ENCODE peak calls at places on chromosomes 1 and 21, in ten cellular contexts. E is body of pancreas, S is bronchial epithelial cell, B is psoas muscle, G is endothelial cell, R is epithelial cell of esophagus, J is GM12864, A is tibial nerve, Z is hepatocyte, Y is fibroblast of mammary gland. P is an unnamed sample.
A peak's percentile ranks its signal among the peaks of the same experiment; 100 is the strongest.

GRCh38 chr1:18178125-18178524 is 70.5 kb downstream of the IGSF21 start:
- DNase-seq in J (no peak), A (no peak), G (no peak), E (peak; percentile 15), Z (no peak), S (no peak), B (no peak), Y (no peak), R (no peak), P (no peak)

GRCh38 chr21:38807481-38807880 is 1.8 kb downstream of the ETS2 start:
- DNase-seq in Y (no peak), J (no peak), G (no peak), Z (no peak), E (no peak), B (no peak), R (no peak), S (no peak), A (no peak), P (no peak)

GRCh38 chr1:110216116-110216515 is 6.0 kb downstream of the KCNC4 start:
- DNase-seq in J (no peak), Y (no peak), S (no peak), Z (no peak), E (no peak), R (no peak), G (no peak), A (no peak), B (no peak), P (no peak)

GRCh38 chr1:227893696-227894305 is 53.9 kb downstream of the WNT9A start:
- DNase-seq in E (peak; percentile 1), G (peak; percentile 0), J (no peak), Y (no peak), S (no peak), A (peak; percentile 4), B (peak; percentile 38), Z (no peak), R (no peak), P (peak; percentile 4)

GRCh38 chr21:28550057-28550825 is 442.4 kb downstream of the LTN1 start:
- DNase-seq in Z (no peak), J (no peak), B (no peak), R (no peak), G (no peak), S (no peak), A (no peak), E (no peak), Y (peak; percentile 28), P (no peak)

GRCh38 chr1:198858026-198858425 is 219.2 kb downstream of the PTPRC start:
- DNase-seq in A (no peak), G (no peak), B (no peak), S (no peak), Z (no peak), R (no peak), J (no peak), E (no peak), Y (no peak), P (no peak)

GRCh38 chr1:110262846-110263631 is 52.9 kb downstream of the KCNC4 start:
- DNase-seq in Y (no peak), R (no peak), E (no peak), J (no peak), B (no peak), Z (no peak), A (no peak), S (no peak), G (peak; percentile 22), P (no peak)

GRCh38 chr1:112925015-112925414 is 31.0 kb downstream of the SLC16A1 start:
- DNase-seq in E (no peak), R (no peak), B (no peak), J (no peak), Y (no peak), S (no peak), A (no peak), G (no peak), Z (no peak), P (no peak)

DNA sequence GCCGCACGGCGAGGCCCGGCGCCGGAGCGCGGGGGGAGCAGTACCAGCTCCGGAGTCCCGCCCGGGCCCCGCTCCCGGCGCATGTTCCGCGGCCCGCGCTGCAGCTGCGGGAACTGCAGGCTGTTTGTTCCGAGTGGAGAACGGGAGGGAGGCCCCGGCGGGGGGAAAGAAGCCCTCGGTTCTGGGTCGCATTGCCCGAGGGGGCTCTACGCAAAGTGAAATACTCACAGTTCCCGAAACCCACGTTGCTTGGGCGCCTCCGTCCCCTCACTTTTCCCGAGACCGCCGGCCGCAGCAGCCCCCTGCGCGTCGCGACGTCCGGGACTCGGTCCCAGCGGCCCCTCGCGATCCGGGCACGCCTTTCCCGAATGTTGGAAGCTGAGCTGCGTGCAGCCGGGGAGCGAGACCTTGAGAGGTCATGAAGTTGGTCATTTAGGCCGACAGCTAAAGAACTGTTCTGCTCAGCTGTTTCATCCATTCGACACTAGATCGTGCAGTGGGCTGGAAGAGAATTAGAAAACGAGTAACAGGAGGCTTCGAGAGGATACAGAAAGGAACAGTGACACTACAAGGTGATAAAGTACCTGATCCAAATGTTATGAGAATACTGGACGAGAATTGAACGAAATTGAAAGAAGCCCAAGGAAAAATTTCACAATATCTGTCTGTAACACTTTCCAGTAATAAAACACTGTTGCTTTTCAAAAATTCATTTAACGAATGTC is 596 bp upstream of the LIN9 start:
- DNase-seq in J (no peak), R (no peak), G (no peak), Z (no peak), S (no peak), E (peak; percentile 4), Y (peak; percentile 21), B (no peak), A (no peak), P (no peak)
- TF ChIP-seq CTCF in J (no peak), R (peak; percentile 22), G (no peak), Z (no peak), S (peak; percentile 24), E (peak; percentile 37), Y (no peak), B (no peak), A (peak; percentile 54), P (peak; percentile 25)

GRCh38 chr1:107141491-107142369 is 891 bp downstream of the NTNG1 start:
- DNase-seq in Z (peak; percentile 73), B (peak; percentile 47), G (peak; percentile 28), E (no peak), S (peak; percentile 71), A (no peak), J (no peak), R (peak; percentile 68), Y (peak; percentile 69), P (peak; percentile 12)
- TF ChIP-seq CTCF in Z (peak; percentile 85), B (peak; percentile 61), G (peak; percentile 97), E (peak; percentile 53), S (peak; percentile 40), A (peak; percentile 49), J (peak; percentile 45), R (peak; percentile 56), Y (peak; percentile 58), P (peak; percentile 87)

GRCh38 chr1:193069748-193070394 is 10.5 kb downstream of the RO60 start:
- DNase-seq in B (no peak), G (no peak), Z (no peak), R (peak; percentile 22), S (no peak), Y (peak; percentile 29), J (no peak), E (no peak), A (no peak), P (no peak)
- TF ChIP-seq CTCF in B (no peak), G (peak; percentile 66), Z (peak; percentile 15), R (peak; percentile 40), S (peak; percentile 37), Y (peak; percentile 50), J (peak; percentile 65), E (no peak), A (no peak), P (peak; percentile 41)

DNA sequence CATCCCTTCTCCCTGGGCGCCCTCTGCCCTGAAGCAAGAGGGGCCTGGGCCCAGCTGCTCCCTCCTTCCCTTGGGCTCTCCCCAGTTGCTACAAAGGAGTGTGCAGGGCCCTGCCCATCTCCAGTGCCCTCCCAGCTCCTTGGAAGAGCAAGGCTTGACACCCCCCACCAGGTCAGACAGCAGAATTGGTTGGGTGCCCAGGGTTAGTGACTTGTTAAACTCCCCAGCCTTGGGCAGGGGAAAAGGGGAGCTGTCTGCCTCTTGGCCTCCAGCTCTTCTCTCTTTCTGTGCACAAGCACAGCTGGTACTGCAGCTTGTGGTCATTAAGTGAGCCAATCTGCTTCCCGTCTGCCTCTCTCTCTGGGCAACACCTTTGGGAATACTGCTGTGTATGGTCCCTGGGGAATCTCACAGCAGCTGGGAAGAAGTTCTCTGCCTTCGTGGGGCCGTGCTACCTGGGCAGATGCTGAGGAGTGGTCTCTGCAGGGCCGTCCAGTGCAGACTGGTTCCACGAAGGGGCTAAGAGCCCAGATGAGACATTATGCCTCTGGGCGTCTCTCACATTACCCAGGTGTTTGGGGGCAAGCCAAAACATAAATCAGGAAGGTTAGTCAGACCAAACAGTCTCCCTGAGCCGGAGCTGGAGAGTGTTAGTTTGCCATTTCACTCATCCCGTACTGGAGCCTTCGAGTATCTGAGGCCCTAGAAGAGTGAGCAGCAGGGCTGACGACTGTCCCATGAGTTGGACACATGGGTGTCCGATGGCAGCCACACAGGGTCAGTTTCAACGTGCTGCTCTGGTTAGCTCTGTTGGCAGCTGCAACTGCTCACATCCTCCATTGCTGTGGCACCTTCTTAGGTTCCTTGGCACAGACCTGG is 37.3 kb downstream of the TMEM53 start:
- DNase-seq in E (no peak), Z (no peak), R (peak; percentile 84), J (no peak), A (no peak), G (no peak), Y (peak; percentile 82), S (peak; percentile 84), B (peak; percentile 59), P (no peak)
- TF ChIP-seq CTCF in E (no peak), Z (no peak), R (no peak), J (no peak), A (no peak), G (no peak), Y (no peak), S (no peak), B (no peak), P (no peak)

DNA sequence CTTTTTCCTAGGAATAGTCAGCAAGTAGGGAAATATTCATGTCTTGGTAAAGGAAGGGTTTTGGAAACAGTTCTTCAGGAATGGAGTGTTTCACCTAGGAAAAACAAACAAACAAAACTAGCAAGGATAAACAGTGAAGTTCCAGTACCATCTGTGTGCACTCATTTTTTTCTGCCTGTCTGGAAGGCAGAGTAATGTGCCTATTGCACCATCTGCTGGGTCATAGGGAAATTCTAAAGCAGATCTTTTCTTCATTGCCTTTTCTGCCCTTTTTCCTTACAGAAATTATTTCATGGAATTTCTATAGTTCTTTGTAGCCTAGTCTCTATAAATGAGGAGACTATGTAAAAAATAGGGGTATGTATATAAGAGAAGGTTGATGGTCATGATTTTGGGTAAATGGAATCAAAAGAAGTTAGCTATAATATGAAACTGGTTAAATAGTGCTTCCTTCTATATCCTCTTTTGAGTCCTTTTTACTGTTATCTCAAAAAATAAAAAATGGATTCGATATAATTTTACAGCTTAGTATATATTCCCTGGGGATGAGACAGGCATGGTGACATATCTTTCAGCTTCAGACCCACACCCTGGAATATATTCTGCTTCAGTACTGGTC is 3.4 kb upstream of the HRNR start:
- DNase-seq in J (no peak), E (no peak), B (no peak), R (peak; percentile 78), Y (peak; percentile 49), A (no peak), G (no peak), S (peak; percentile 75), Z (no peak), P (no peak)
- TF ChIP-seq CTCF in J (no peak), E (peak; percentile 10), B (no peak), R (peak; percentile 61), Y (peak; percentile 30), A (no peak), G (no peak), S (peak; percentile 48), Z (no peak), P (no peak)

GRCh38 chr1:23368562-23369334 is 888 bp downstream of the ZNF436 start:
- DNase-seq in E (peak; percentile 93), Z (peak; percentile 99), Y (peak; percentile 85), A (peak; percentile 89), B (peak; percentile 95), R (peak; percentile 92), S (peak; percentile 76), J (peak; percentile 69), G (peak; percentile 85), P (peak; percentile 79)
- TF ChIP-seq CTCF in E (no peak), Z (peak; percentile 20), Y (peak; percentile 0), A (no peak), B (no peak), R (no peak), S (no peak), J (no peak), G (no peak), P (peak; percentile 48)

P was measured in progenitor cell of endocrine pancreas.